ENCODE peak calls at places on chromosome 7, in four cellular contexts. W, V, B and A are unnamed samples.

GRCh38 chr7:130875265-130875741 is 141.3 kb upstream of the KLF14 start:
- DNase-seq in W (peak), V (peak), B (peak), A (peak)

GRCh38 chr7:157686285-157686894 is 349.6 kb downstream of the DNAJB6 start:
- DNase-seq in W (no peak), V (no peak), B (no peak), A (no peak)

GRCh38 chr7:134948736-134949135 is 37.6 kb upstream of the AGBL3 start:
- DNase-seq in W (no peak), V (no peak), B (no peak), A (no peak)

GRCh38 chr7:36232971-36233550 is 80.0 kb downstream of the EEPD1 start:
- DNase-seq in W (no peak), V (no peak), B (no peak), A (no peak)

GRCh38 chr7:69722836-69723235 is 124.6 kb downstream of the AUTS2 start:
- DNase-seq in W (no peak), V (no peak), B (no peak), A (no peak)

GRCh38 chr7:89680161-89680560 is 474.1 kb upstream of the STEAP1 start:
- DNase-seq in W (no peak), V (no peak), B (no peak), A (no peak)

GRCh38 chr7:150360682-150361058 is 8.0 kb upstream of the REPIN1 start:
- DNase-seq in W (no peak), V (no peak), B (no peak), A (no peak)

GRCh38 chr7:17205850-17206353 is 92.5 kb upstream of the AHR start:
- DNase-seq in W (no peak), V (no peak), B (no peak), A (no peak)

GRCh38 chr7:104950754-104951153 is 63.3 kb upstream of the KMT2E start:
- DNase-seq in W (no peak), V (no peak), B (no peak), A (no peak)

GRCh38 chr7:44152971-44153947 is 12.1 kb upstream of the MYL7 start:
- DNase-seq in W (no peak), V (no peak), B (no peak), A (no peak)

GRCh38 chr7:41911792-41912191 is 208.9 kb upstream of the INHBA start:
- DNase-seq in W (no peak), V (peak), B (no peak), A (no peak)

GRCh38 chr7:12759112-12759511 is 71.7 kb downstream of the ARL4A start:
- DNase-seq in W (no peak), V (peak), B (no peak), A (no peak)

GRCh38 chr7:55073051-55073511 is 54.3 kb downstream of the EGFR start:
- DNase-seq in W (no peak), V (no peak), B (no peak), A (no peak)

GRCh38 chr7:117157121-117157870 is 165.6 kb downstream of the WNT2 start:
- DNase-seq in W (peak), V (peak), B (no peak), A (no peak)

GRCh38 chr7:2196381-2197378 is 36.1 kb downstream of the MAD1L1 start:
- DNase-seq in W (no peak), V (no peak), B (no peak), A (no peak)

GRCh38 chr7:117077658-117078057 is 124.4 kb downstream of the ST7 start:
- DNase-seq in W (no peak), V (no peak), B (no peak), A (no peak)

GRCh38 chr7:117737882-117738281 is 135.4 kb downstream of the CTTNBP2 start:
- DNase-seq in W (no peak), V (no peak), B (no peak), A (no peak)

GRCh38 chr7:24979863-24980694 is at the start of gene OSBPL3:
- DNase-seq in W (peak), V (peak), B (peak), A (peak)

GRCh38 chr7:146053492-146053891 is 63.1 kb upstream of the CNTNAP2 start:
- DNase-seq in W (no peak), V (no peak), B (no peak), A (no peak)

DNA sequence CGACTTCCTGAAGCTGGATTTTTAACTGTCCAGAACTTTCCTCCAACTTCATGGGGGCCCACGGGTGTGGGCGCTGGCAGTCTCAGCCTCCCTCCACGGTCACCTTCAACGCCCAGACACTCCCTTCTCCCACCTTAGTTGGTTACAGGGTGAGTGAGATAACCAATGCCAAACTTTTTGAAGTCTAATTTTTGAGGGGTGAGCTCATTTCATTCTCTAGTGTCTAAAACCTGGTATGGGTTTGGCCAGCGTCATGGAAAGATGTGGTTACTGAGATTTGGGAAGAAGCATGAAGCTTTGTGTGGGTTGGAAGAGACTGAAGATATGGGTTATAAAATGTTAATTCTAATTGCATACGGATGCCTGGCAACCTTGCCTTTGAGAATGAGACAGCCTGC is 3.3 kb downstream of the FZD1 start:
- DNase-seq in W (no peak), V (no peak), B (no peak), A (no peak)
- H3K4me3 ChIP-seq in W (peak), V (no peak), B (peak), A (no peak)

GRCh38 chr7:156606618-156607331 is 33.8 kb upstream of the RNF32 start:
- DNase-seq in W (no peak), V (no peak), B (no peak), A (no peak)

GRCh38 chr7:156606135-156606534 is 34.4 kb upstream of the RNF32 start:
- DNase-seq in W (no peak), V (no peak), B (no peak), A (no peak)

GRCh38 chr7:156609010-156609877 is 31.3 kb upstream of the RNF32 start:
- DNase-seq in W (no peak), V (peak), B (no peak), A (no peak)

GRCh38 chr7:156607332-156608175 is 33.0 kb upstream of the RNF32 start:
- DNase-seq in W (no peak), V (no peak), B (no peak), A (no peak)

GRCh38 chr7:156608176-156608478 is 32.4 kb upstream of the RNF32 start:
- DNase-seq in W (no peak), V (peak), B (no peak), A (no peak)
- H3K4me3 ChIP-seq in W (peak), V (peak), B (no peak), A (no peak)

DNA sequence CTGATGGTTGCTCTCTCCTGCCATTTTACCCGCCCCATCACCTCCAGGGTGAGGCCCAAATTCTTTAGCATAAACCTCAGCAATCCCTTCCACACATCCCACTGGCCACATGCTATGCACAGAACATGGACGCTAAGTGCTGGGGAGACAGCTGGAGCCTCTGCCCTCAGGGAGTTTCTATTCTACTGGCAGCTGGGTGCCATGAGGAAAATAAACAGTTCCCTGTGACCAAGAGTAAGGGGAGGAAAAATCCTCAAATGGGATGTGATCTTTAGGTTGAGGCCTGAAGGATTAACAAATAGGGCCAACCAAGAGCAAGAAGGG is 1.2 kb downstream of the PARP12 start:
- DNase-seq in W (no peak), V (no peak), B (no peak), A (no peak)
- H3K4me3 ChIP-seq in W (peak), V (peak), B (no peak), A (peak)

GRCh38 chr7:87875151-87876039 is 765 bp downstream of the SLC25A40 start:
- DNase-seq in W (peak), V (peak), B (no peak), A (no peak)
- H3K4me3 ChIP-seq in W (peak), V (peak), B (peak), A (peak)

GRCh38 chr7:103499976-103500375 is 54.0 kb upstream of the SLC26A5 start:
- DNase-seq in W (no peak), V (no peak), B (no peak), A (no peak)

GRCh38 chr7:103504505-103505135 is 58.6 kb upstream of the SLC26A5 start:
- DNase-seq in W (no peak), V (no peak), B (peak), A (no peak)
- H3K4me3 ChIP-seq in W (no peak), V (no peak), B (no peak), A (no peak)

DNA sequence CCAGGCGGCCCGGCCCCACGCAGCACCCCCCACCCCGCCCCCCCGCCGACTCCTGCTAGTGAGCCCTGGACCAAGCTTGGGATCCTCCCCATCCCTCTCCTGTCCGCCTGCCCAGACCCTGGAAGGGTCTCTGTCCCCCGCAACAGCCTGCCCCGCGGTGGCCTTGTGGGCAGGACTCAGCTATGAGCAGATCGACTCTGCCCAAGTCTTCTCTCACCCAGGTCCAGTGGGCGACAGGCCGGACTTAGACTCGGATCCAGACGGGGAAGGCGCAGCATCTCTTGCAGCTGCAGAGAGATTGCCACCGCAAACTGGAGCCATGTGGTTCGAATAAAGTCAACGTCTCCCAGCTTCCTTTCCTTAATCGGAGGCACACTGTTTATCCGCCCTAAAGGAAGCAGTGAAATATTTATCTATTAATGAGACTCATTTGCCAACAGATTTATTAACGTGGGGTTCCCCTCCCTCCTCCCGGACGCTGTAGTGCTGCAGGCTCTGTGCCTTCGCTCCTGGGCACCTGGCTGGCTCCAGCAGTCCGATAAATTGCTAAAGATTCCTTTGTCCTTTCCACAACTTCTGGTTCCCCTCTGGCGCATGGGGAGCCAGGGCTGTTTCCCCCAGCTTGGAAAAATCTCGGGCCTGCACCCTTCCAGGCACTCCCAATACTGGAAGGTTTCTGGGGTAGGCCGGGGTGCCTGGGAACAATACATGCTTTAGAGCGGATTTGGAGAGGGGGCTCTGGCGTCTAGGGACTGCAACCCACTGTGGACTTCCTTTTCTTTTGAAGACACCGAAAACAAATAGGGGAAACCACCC is 634 bp upstream of the HOXA7 start:
- DNase-seq in W (no peak), V (peak), B (no peak), A (no peak)
- H3K4me3 ChIP-seq in W (peak), V (peak), B (no peak), A (peak)

GRCh38 chr7:140512317-140513000 is 33.2 kb upstream of the MKRN1 start:
- DNase-seq in W (peak), V (no peak), B (peak), A (peak)
- H3K4me3 ChIP-seq in W (no peak), V (no peak), B (no peak), A (no peak)